ENCODE peak calls at places on chromosomes 3 and 15, in eight cellular contexts. K, B, W, Y, R, U, O and I are unnamed samples.

GRCh38 chr15:70770863-70771262 is 7.5 kb upstream of the UACA start:
- DNase-seq in K (no peak), B (no peak), W (no peak), Y (no peak), R (no peak), U (no peak), O (peak; percentile 47), I (no peak)

GRCh38 chr15:39669671-39670070 is 88.8 kb downstream of the THBS1 start:
- DNase-seq in K (no peak), B (no peak), W (no peak), Y (no peak), R (no peak), U (no peak), O (no peak), I (no peak)

GRCh38 chr15:57015897-57016296 is 97.5 kb downstream of the TCF12 start:
- DNase-seq in K (no peak), B (no peak), W (no peak), Y (no peak), R (no peak), U (no peak), O (peak; percentile 61), I (no peak)

GRCh38 chr3:101530213-101531047 is 17.4 kb upstream of the SENP7 start:
- DNase-seq in K (peak; percentile 96), B (no peak), W (no peak), Y (no peak), R (no peak), U (no peak), O (no peak), I (no peak)

GRCh38 chr3:146142757-146143156 is 18.2 kb downstream of the PLOD2 start:
- DNase-seq in K (no peak), B (no peak), W (no peak), Y (peak; percentile 46), R (no peak), U (peak; percentile 71), O (peak; percentile 73), I (no peak)

GRCh38 chr3:141797819-141798405 is 34.7 kb downstream of the GRK7 start:
- DNase-seq in K (no peak), B (no peak), W (no peak), Y (no peak), R (no peak), U (no peak), O (no peak), I (no peak)

GRCh38 chr15:89221543-89221942 is at the start of gene RLBP1:
- DNase-seq in K (no peak), B (no peak), W (no peak), Y (no peak), R (no peak), U (no peak), O (no peak), I (no peak)

GRCh38 chr15:33089878-33090757 is 104.4 kb downstream of the FMN1 start:
- DNase-seq in K (peak; percentile 25), B (no peak), W (no peak), Y (no peak), R (no peak), U (peak; percentile 76), O (peak; percentile 72), I (no peak)

GRCh38 chr15:33425149-33425548 is 114.4 kb downstream of the RYR3 start:
- DNase-seq in K (peak; percentile 49), B (no peak), W (no peak), Y (no peak), R (no peak), U (peak; percentile 66), O (no peak), I (no peak)

GRCh38 chr15:76206325-76206976 is 104.8 kb downstream of the ETFA start:
- DNase-seq in K (no peak), B (peak; percentile 51), W (no peak), Y (peak; percentile 89), R (no peak), U (peak; percentile 54), O (no peak), I (no peak)